ENCODE peak calls at places on chromosomes 2 and 18, in eight cellular contexts. P is A549, G is GM12892, B is lower leg skin, Z is heart left ventricle, W is body of pancreas, R is HepG2, L is IMR-90. A is an unnamed sample.

GRCh38 chr2:152462591-152463178 is 127.7 kb downstream of the FMNL2 start:
- DNase-seq in P (no peak), G (no peak), B (no peak), Z (no peak), W (no peak), R (peak; percentile 45), L (no peak), A (no peak)

GRCh38 chr2:48398285-48399135 is 131.4 kb upstream of the STON1 start:
- DNase-seq in P (peak; percentile 43), G (no peak), B (no peak), Z (no peak), W (no peak), R (no peak), L (no peak), A (no peak)

GRCh38 chr2:202133556-202134245 is 60.6 kb downstream of the KIAA2012 start:
- DNase-seq in P (no peak), G (no peak), B (no peak), Z (no peak), W (no peak), R (no peak), L (peak; percentile 53), A (no peak)

GRCh38 chr18:79912409-79912991 is 39.0 kb downstream of the SLC66A2 start:
- DNase-seq in P (no peak), G (no peak), B (no peak), Z (no peak), W (peak; percentile 34), R (no peak), L (no peak), A (peak; percentile 47)

GRCh38 chr2:69683170-69683971 is 39.8 kb upstream of the AAK1 start:
- DNase-seq in P (peak; percentile 30), G (no peak), B (no peak), Z (no peak), W (peak; percentile 74), R (peak; percentile 38), L (peak; percentile 85), A (no peak)

GRCh38 chr18:34710430-34711386 is 610 bp downstream of the DTNA start:
- DNase-seq in P (no peak), G (no peak), B (no peak), Z (no peak), W (no peak), R (no peak), L (peak; percentile 66), A (no peak)

GRCh38 chr2:121236101-121236640 is 48.8 kb downstream of the TFCP2L1 start:
- DNase-seq in P (no peak), G (no peak), B (no peak), Z (no peak), W (no peak), R (no peak), L (no peak), A (no peak)

GRCh38 chr2:237480988-237481387 is 6.1 kb upstream of the MLPH start:
- DNase-seq in P (no peak), G (no peak), B (no peak), Z (no peak), W (no peak), R (no peak), L (no peak), A (no peak)

GRCh38 chr2:157751462-157752058 is 122.9 kb upstream of the ACVR1C start:
- DNase-seq in P (peak; percentile 6), G (no peak), B (no peak), Z (peak; percentile 44), W (peak; percentile 51), R (peak; percentile 22), L (peak; percentile 57), A (peak; percentile 83)

GRCh38 chr2:182761903-182762302 is 45.8 kb downstream of the DNAJC10 start:
- DNase-seq in P (no peak), G (no peak), B (no peak), Z (no peak), W (no peak), R (no peak), L (peak; percentile 37), A (no peak)

GRCh38 chr2:173134703-173135102 is 59.1 kb downstream of the MAP3K20 start:
- DNase-seq in P (no peak), G (no peak), B (no peak), Z (no peak), W (peak; percentile 25), R (no peak), L (no peak), A (no peak)

GRCh38 chr2:208548689-208549088 is 142.1 kb downstream of the PTH2R start:
- DNase-seq in P (no peak), G (no peak), B (no peak), Z (no peak), W (no peak), R (no peak), L (no peak), A (no peak)

GRCh38 chr2:43083710-43084698 is 142.4 kb downstream of the ZFP36L2 start:
- DNase-seq in P (peak; percentile 34), G (no peak), B (no peak), Z (peak; percentile 74), W (peak; percentile 58), R (no peak), L (peak; percentile 55), A (no peak)

GRCh38 chr2:43088148-43089073 is 138.0 kb downstream of the ZFP36L2 start:
- DNase-seq in P (peak; percentile 66), G (no peak), B (no peak), Z (no peak), W (no peak), R (peak; percentile 95), L (peak; percentile 78), A (no peak)

GRCh38 chr2:43084699-43085091 is 141.7 kb downstream of the ZFP36L2 start:
- DNase-seq in P (no peak), G (no peak), B (no peak), Z (peak; percentile 79), W (peak; percentile 56), R (no peak), L (peak; percentile 73), A (no peak)

GRCh38 chr2:43087413-43087812 is 139.0 kb downstream of the ZFP36L2 start:
- DNase-seq in P (no peak), G (no peak), B (no peak), Z (no peak), W (no peak), R (no peak), L (no peak), A (no peak)

GRCh38 chr2:43086451-43087221 is 139.8 kb downstream of the ZFP36L2 start:
- DNase-seq in P (peak; percentile 92), G (no peak), B (peak; percentile 86), Z (peak; percentile 84), W (peak; percentile 68), R (peak; percentile 50), L (peak; percentile 100), A (peak; percentile 93)
- TF ChIP-seq POLR2A in P (no peak), G (no peak), B (no peak), Z (no peak), W (no peak), R (no peak), L (peak; percentile 64), A (no peak)

DNA sequence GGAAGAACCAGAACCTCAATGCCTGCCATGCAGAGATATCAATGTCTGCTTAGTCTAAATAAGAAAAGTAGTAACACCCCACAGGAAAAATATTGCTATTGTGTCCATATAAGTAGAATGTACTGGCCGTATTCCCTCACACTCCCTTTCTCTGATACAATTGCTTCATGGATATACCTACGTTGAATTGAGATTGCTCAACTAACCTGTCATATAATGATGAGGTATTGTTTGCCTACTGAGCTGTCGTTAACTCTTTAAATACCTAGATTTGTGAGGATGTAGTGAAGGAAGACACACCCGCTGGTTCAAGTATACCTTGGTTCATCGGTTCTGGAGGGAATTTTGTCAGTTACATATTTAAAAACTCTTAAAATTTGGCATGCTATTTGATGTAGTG is 480.7 kb upstream of the TCF4 start:
- DNase-seq in P (no peak), G (no peak), B (no peak), Z (no peak), W (no peak), R (no peak), L (no peak), A (no peak)
- TF ChIP-seq POLR2A in P (no peak), G (no peak), B (no peak), Z (no peak), W (no peak), R (no peak), L (no peak), A (no peak)

GRCh38 chr2:26136431-26136830 is 36.5 kb upstream of the GAREM2 start:
- DNase-seq in P (no peak), G (no peak), B (no peak), Z (no peak), W (no peak), R (no peak), L (no peak), A (no peak)
- TF ChIP-seq POLR2A in P (no peak), G (no peak), B (no peak), Z (no peak), W (no peak), R (no peak), L (no peak), A (no peak)

GRCh38 chr18:70419526-70419925 is 130.7 kb downstream of the SOCS6 start:
- DNase-seq in P (no peak), G (no peak), B (no peak), Z (no peak), W (no peak), R (no peak), L (peak; percentile 77), A (no peak)

GRCh38 chr18:70421471-70421870 is 132.6 kb downstream of the SOCS6 start:
- DNase-seq in P (peak; percentile 38), G (no peak), B (no peak), Z (no peak), W (no peak), R (no peak), L (peak; percentile 45), A (no peak)

GRCh38 chr18:70422061-70422965 is 133.5 kb downstream of the SOCS6 start:
- DNase-seq in P (peak; percentile 96), G (no peak), B (peak; percentile 66), Z (peak; percentile 67), W (peak; percentile 87), R (peak; percentile 35), L (peak; percentile 93), A (no peak)

GRCh38 chr18:70418551-70419311 is 129.9 kb downstream of the SOCS6 start:
- DNase-seq in P (no peak), G (peak; percentile 16), B (no peak), Z (no peak), W (no peak), R (no peak), L (peak; percentile 19), A (no peak)

DNA sequence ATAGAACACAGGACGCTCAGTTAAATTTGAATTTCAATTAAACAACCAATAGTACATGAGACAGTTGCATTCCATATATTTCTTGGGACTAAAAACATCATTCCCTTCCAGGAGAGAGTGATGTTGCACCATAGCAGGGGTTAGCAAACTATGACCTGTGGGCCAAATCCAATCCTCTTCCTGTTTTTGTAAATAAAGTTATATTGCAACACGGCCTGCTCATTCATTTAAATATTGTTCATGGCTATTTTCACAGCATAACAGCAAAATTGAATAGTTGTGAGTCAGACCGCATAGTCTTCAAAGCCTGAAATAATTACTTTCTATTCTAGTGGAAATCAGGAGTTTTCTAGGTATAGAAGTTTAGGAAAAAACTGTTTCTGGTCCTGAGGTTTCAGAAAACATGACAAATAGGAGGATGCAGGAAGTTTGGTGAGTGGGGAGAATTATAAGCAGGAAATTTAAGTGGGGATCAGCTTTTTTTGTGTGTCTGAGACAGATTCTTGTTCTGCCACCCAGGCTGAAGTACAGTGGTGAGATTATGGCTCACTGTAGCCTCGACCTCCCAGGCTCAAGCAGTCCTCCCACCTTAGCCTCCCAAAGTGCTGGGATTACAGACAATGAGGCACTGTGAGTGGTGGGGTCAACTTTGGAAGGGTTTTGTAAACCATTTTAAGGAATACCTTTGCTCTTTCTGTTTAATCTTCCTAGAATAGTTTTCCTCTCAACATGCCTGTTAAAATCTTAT is 131.5 kb downstream of the SOCS6 start:
- DNase-seq in P (peak; percentile 66), G (no peak), B (no peak), Z (no peak), W (peak; percentile 31), R (peak; percentile 74), L (peak; percentile 71), A (no peak)
- TF ChIP-seq POLR2A in P (no peak), G (no peak), B (no peak), Z (no peak), W (no peak), R (no peak), L (no peak), A (no peak)